ENCODE peak calls at places on chromosome 4, in ten cellular contexts. One of them, this sample, is unnamed.
A peak's percentile ranks its signal among the peaks of the same experiment; 100 is the strongest.

GRCh38 chr4:139660518-139661149 is 5.0 kb upstream of the MGST2 start:
- DNase-seq in T-helper 17 cell: no peak
- DNase-seq in EL: no peak
- DNase-seq in H9: no peak
- DNase-seq in kidney tubule cell: no peak
- DNase-seq in EH: no peak
- DNase-seq in AG08396: no peak
- DNase-seq in foreskin melanocyte: no peak
- DNase-seq in HTR-8/SVneo: no peak
- DNase-seq in KBM-7: no peak
- DNase-seq in this sample: no peak

GRCh38 chr4:52956691-52957090 is 94.6 kb downstream of the RASL11B start:
- DNase-seq in T-helper 17 cell: no peak
- DNase-seq in EL: no peak
- DNase-seq in H9: no peak
- DNase-seq in kidney tubule cell: no peak
- DNase-seq in EH: peak; percentile 34
- DNase-seq in AG08396: no peak
- DNase-seq in foreskin melanocyte: no peak
- DNase-seq in HTR-8/SVneo: no peak
- DNase-seq in KBM-7: peak; percentile 4
- DNase-seq in this sample: no peak

GRCh38 chr4:163556169-163556568 is 61.7 kb downstream of the TMA16 start:
- DNase-seq in T-helper 17 cell: no peak
- DNase-seq in EL: peak; percentile 4
- DNase-seq in H9: no peak
- DNase-seq in kidney tubule cell: peak; percentile 22
- DNase-seq in EH: no peak
- DNase-seq in AG08396: no peak
- DNase-seq in foreskin melanocyte: no peak
- DNase-seq in HTR-8/SVneo: no peak
- DNase-seq in KBM-7: peak; percentile 64
- DNase-seq in this sample: no peak

GRCh38 chr4:181822005-181822375 is 421.2 kb upstream of the TENM3 start:
- DNase-seq in T-helper 17 cell: no peak
- DNase-seq in EL: peak; percentile 16
- DNase-seq in H9: no peak
- DNase-seq in kidney tubule cell: peak; percentile 2
- DNase-seq in EH: peak; percentile 11
- DNase-seq in AG08396: no peak
- DNase-seq in foreskin melanocyte: no peak
- DNase-seq in HTR-8/SVneo: no peak
- DNase-seq in KBM-7: no peak
- DNase-seq in this sample: no peak

GRCh38 chr4:161564230-161564834 is 599.5 kb downstream of the FSTL5 start:
- DNase-seq in T-helper 17 cell: no peak
- DNase-seq in EL: no peak
- DNase-seq in H9: no peak
- DNase-seq in kidney tubule cell: peak; percentile 8
- DNase-seq in EH: peak; percentile 2
- DNase-seq in AG08396: no peak
- DNase-seq in foreskin melanocyte: no peak
- DNase-seq in HTR-8/SVneo: no peak
- DNase-seq in KBM-7: no peak
- DNase-seq in this sample: no peak

GRCh38 chr4:138861130-138861529 is 154.5 kb upstream of the NOCT start:
- DNase-seq in T-helper 17 cell: no peak
- DNase-seq in EL: peak; percentile 56
- DNase-seq in H9: no peak
- DNase-seq in kidney tubule cell: peak; percentile 77
- DNase-seq in EH: peak; percentile 80
- DNase-seq in AG08396: no peak
- DNase-seq in foreskin melanocyte: no peak
- DNase-seq in HTR-8/SVneo: no peak
- DNase-seq in KBM-7: no peak
- DNase-seq in this sample: no peak

GRCh38 chr4:142719854-142720541 is 126.1 kb downstream of the INPP4B start:
- DNase-seq in T-helper 17 cell: no peak
- DNase-seq in EL: peak; percentile 44
- DNase-seq in H9: no peak
- DNase-seq in kidney tubule cell: peak; percentile 81
- DNase-seq in EH: peak; percentile 40
- DNase-seq in AG08396: peak; percentile 13
- DNase-seq in foreskin melanocyte: peak; percentile 16
- DNase-seq in HTR-8/SVneo: peak; percentile 25
- DNase-seq in KBM-7: peak; percentile 64
- DNase-seq in this sample: no peak

GRCh38 chr4:6906046-6906445 is 3.6 kb upstream of the TBC1D14 start:
- DNase-seq in T-helper 17 cell: no peak
- DNase-seq in EL: no peak
- DNase-seq in H9: no peak
- DNase-seq in kidney tubule cell: no peak
- DNase-seq in EH: no peak
- DNase-seq in AG08396: no peak
- DNase-seq in foreskin melanocyte: no peak
- DNase-seq in HTR-8/SVneo: no peak
- DNase-seq in KBM-7: no peak
- DNase-seq in this sample: peak; percentile 71

GRCh38 chr4:36547383-36547782 is 266.0 kb downstream of the DTHD1 start:
- DNase-seq in T-helper 17 cell: no peak
- DNase-seq in EL: no peak
- DNase-seq in H9: no peak
- DNase-seq in kidney tubule cell: no peak
- DNase-seq in EH: no peak
- DNase-seq in AG08396: no peak
- DNase-seq in foreskin melanocyte: no peak
- DNase-seq in HTR-8/SVneo: no peak
- DNase-seq in KBM-7: no peak
- DNase-seq in this sample: no peak

GRCh38 chr4:76723916-76724315 is 174.0 kb downstream of the SOWAHB start:
- DNase-seq in T-helper 17 cell: no peak
- DNase-seq in EL: peak; percentile 59
- DNase-seq in H9: no peak
- DNase-seq in kidney tubule cell: peak; percentile 83
- DNase-seq in EH: peak; percentile 88
- DNase-seq in AG08396: peak; percentile 51
- DNase-seq in foreskin melanocyte: peak; percentile 88
- DNase-seq in HTR-8/SVneo: no peak
- DNase-seq in KBM-7: peak; percentile 13
- DNase-seq in this sample: no peak

GRCh38 chr4:188372051-188372450 is 232.8 kb downstream of the TRIML1 start:
- DNase-seq in T-helper 17 cell: no peak
- DNase-seq in EL: peak; percentile 27
- DNase-seq in H9: no peak
- DNase-seq in kidney tubule cell: peak; percentile 27
- DNase-seq in EH: peak; percentile 5
- DNase-seq in AG08396: no peak
- DNase-seq in foreskin melanocyte: peak; percentile 49
- DNase-seq in HTR-8/SVneo: peak; percentile 56
- DNase-seq in KBM-7: no peak
- DNase-seq in this sample: no peak

GRCh38 chr4:84258905-84259830 is 239.9 kb downstream of the NKX6-1 start:
- DNase-seq in T-helper 17 cell: no peak
- DNase-seq in EL: peak; percentile 13
- DNase-seq in H9: peak; percentile 55
- DNase-seq in kidney tubule cell: peak; percentile 69
- DNase-seq in EH: peak; percentile 35
- DNase-seq in AG08396: peak; percentile 10
- DNase-seq in foreskin melanocyte: peak; percentile 49
- DNase-seq in HTR-8/SVneo: no peak
- DNase-seq in KBM-7: peak; percentile 39
- DNase-seq in this sample: no peak

GRCh38 chr4:165378763-165379631 is at the start of gene CPE:
- DNase-seq in T-helper 17 cell: peak; percentile 31
- DNase-seq in EL: peak; percentile 55
- DNase-seq in H9: peak; percentile 68
- DNase-seq in kidney tubule cell: peak; percentile 85
- DNase-seq in EH: peak; percentile 45
- DNase-seq in AG08396: peak; percentile 87
- DNase-seq in foreskin melanocyte: peak; percentile 24
- DNase-seq in HTR-8/SVneo: peak; percentile 88
- DNase-seq in KBM-7: peak; percentile 81
- DNase-seq in this sample: peak; percentile 39

GRCh38 chr4:169225058-169225751 is 45.6 kb downstream of the SH3RF1 start:
- DNase-seq in T-helper 17 cell: no peak
- DNase-seq in EL: peak; percentile 94
- DNase-seq in H9: no peak
- DNase-seq in kidney tubule cell: peak; percentile 96
- DNase-seq in EH: peak; percentile 98
- DNase-seq in AG08396: peak; percentile 46
- DNase-seq in foreskin melanocyte: no peak
- DNase-seq in HTR-8/SVneo: peak; percentile 75
- DNase-seq in KBM-7: no peak
- DNase-seq in this sample: no peak

GRCh38 chr4:2482192-2482591 is 13.3 kb downstream of the RNF4 start:
- DNase-seq in T-helper 17 cell: no peak
- DNase-seq in EL: no peak
- DNase-seq in H9: no peak
- DNase-seq in kidney tubule cell: no peak
- DNase-seq in EH: no peak
- DNase-seq in AG08396: no peak
- DNase-seq in foreskin melanocyte: no peak
- DNase-seq in HTR-8/SVneo: no peak
- DNase-seq in KBM-7: no peak
- DNase-seq in this sample: no peak

GRCh38 chr4:38803833-38804653 is 548 bp downstream of the TLR1 start:
- DNase-seq in T-helper 17 cell: no peak
- DNase-seq in EL: no peak
- DNase-seq in H9: no peak
- DNase-seq in kidney tubule cell: peak; percentile 41
- DNase-seq in EH: no peak
- DNase-seq in AG08396: no peak
- DNase-seq in foreskin melanocyte: no peak
- DNase-seq in HTR-8/SVneo: no peak
- DNase-seq in KBM-7: peak; percentile 37
- DNase-seq in this sample: no peak

GRCh38 chr4:101239685-101240084 is 107.6 kb downstream of the PPP3CA start:
- DNase-seq in T-helper 17 cell: no peak
- DNase-seq in EL: peak; percentile 11
- DNase-seq in H9: no peak
- DNase-seq in kidney tubule cell: no peak
- DNase-seq in EH: peak; percentile 30
- DNase-seq in AG08396: no peak
- DNase-seq in foreskin melanocyte: no peak
- DNase-seq in HTR-8/SVneo: no peak
- DNase-seq in KBM-7: no peak
- DNase-seq in this sample: no peak

GRCh38 chr4:113732-114131 is 10.6 kb upstream of the ZNF718 start:
- DNase-seq in T-helper 17 cell: no peak
- DNase-seq in EL: no peak
- DNase-seq in H9: no peak
- DNase-seq in kidney tubule cell: no peak
- DNase-seq in EH: no peak
- DNase-seq in AG08396: no peak
- DNase-seq in foreskin melanocyte: no peak
- DNase-seq in HTR-8/SVneo: no peak
- DNase-seq in KBM-7: no peak
- DNase-seq in this sample: no peak